ENCODE peak calls at places on chromosome 5, in four cellular contexts. C, E, Q and M are unnamed samples.

GRCh38 chr5:74415695-74416102 is 224.8 kb downstream of the ENC1 start:
- DNase-seq in C (no peak), E (no peak), Q (no peak), M (no peak)

GRCh38 chr5:77560677-77561263 is 68.7 kb upstream of the WDR41 start:
- DNase-seq in C (peak; percentile 38), E (no peak), Q (no peak), M (no peak)

GRCh38 chr5:56522972-56523371 is 289.8 kb upstream of the ANKRD55 start:
- DNase-seq in C (no peak), E (peak; percentile 49), Q (no peak), M (peak; percentile 67)

GRCh38 chr5:136043551-136043950 is 14.8 kb downstream of the TGFBI start:
- DNase-seq in C (no peak), E (peak; percentile 0), Q (no peak), M (no peak)

GRCh38 chr5:172901788-172902496 is 57.3 kb upstream of the RPL26L1 start:
- DNase-seq in C (no peak), E (no peak), Q (no peak), M (peak; percentile 43)

GRCh38 chr5:180644129-180644824 is 5.1 kb downstream of the FLT4 start:
- DNase-seq in C (no peak), E (no peak), Q (no peak), M (no peak)

GRCh38 chr5:140509898-140510297 is 37.6 kb upstream of the EIF4EBP3 start:
- DNase-seq in C (no peak), E (no peak), Q (no peak), M (no peak)

GRCh38 chr5:36301858-36302603 is at the start of gene RANBP3L:
- DNase-seq in C (no peak), E (no peak), Q (no peak), M (peak; percentile 46)

GRCh38 chr5:139903450-139903804 is 107.8 kb downstream of the PSD2 start:
- DNase-seq in C (no peak), E (no peak), Q (no peak), M (no peak)

GRCh38 chr5:1515921-1516571 is 7.7 kb downstream of the LPCAT1 start:
- DNase-seq in C (peak; percentile 92), E (no peak), Q (peak; percentile 61), M (peak; percentile 1)

GRCh38 chr5:82793808-82794419 is 283.3 kb downstream of the TMEM167A start:
- DNase-seq in C (peak; percentile 26), E (no peak), Q (peak; percentile 84), M (peak; percentile 12)

GRCh38 chr5:38468978-38469706 is 87.3 kb downstream of the LIFR start:
- DNase-seq in C (no peak), E (peak; percentile 80), Q (no peak), M (no peak)

GRCh38 chr5:124738751-124739559 is 7.5 kb downstream of the ZNF608 start:
- DNase-seq in C (no peak), E (no peak), Q (no peak), M (no peak)

GRCh38 chr5:137309290-137309689 is 189.8 kb downstream of the SPOCK1 start:
- DNase-seq in C (no peak), E (no peak), Q (no peak), M (no peak)

GRCh38 chr5:53031695-53032096 is 42.5 kb downstream of the ITGA2 start:
- DNase-seq in C (peak; percentile 27), E (no peak), Q (no peak), M (no peak)

GRCh38 chr5:89260254-89260653 is 377.3 kb upstream of the MEF2C start:
- DNase-seq in C (no peak), E (no peak), Q (no peak), M (no peak)

GRCh38 chr5:127351418-127351817 is 60.8 kb downstream of the MEGF10 start:
- DNase-seq in C (no peak), E (no peak), Q (no peak), M (no peak)

GRCh38 chr5:125559296-125559695 is 812.9 kb upstream of the ZNF608 start:
- DNase-seq in C (peak; percentile 2), E (no peak), Q (no peak), M (no peak)

GRCh38 chr5:52999357-52999949 is 10.3 kb downstream of the ITGA2 start:
- DNase-seq in C (no peak), E (no peak), Q (no peak), M (no peak)

GRCh38 chr5:8417316-8418048 is 548.5 kb downstream of the MTRR start:
- DNase-seq in C (no peak), E (no peak), Q (no peak), M (no peak)

GRCh38 chr5:115284021-115284420 is 12.4 kb downstream of the CCDC112 start:
- DNase-seq in C (no peak), E (no peak), Q (no peak), M (no peak)

GRCh38 chr5:64619609-64620008 is 70.7 kb upstream of the SHISAL2B start:
- DNase-seq in C (no peak), E (no peak), Q (no peak), M (no peak)

GRCh38 chr5:1293416-1293996 is 1.4 kb downstream of the TERT start:
- DNase-seq in C (no peak), E (no peak), Q (peak; percentile 49), M (no peak)

GRCh38 chr5:2756211-2756746 is 4.8 kb upstream of the IRX2 start:
- DNase-seq in C (no peak), E (no peak), Q (peak; percentile 87), M (no peak)

GRCh38 chr5:144361406-144361805 is 190.7 kb downstream of the KCTD16 start:
- DNase-seq in C (no peak), E (no peak), Q (no peak), M (no peak)

GRCh38 chr5:55903121-55903701 is 52.1 kb downstream of the IL31RA start:
- DNase-seq in C (no peak), E (no peak), Q (no peak), M (no peak)

GRCh38 chr5:52811067-52811749 is 23.5 kb downstream of the ITGA1 start:
- DNase-seq in C (no peak), E (no peak), Q (no peak), M (no peak)

GRCh38 chr5:157528036-157528632 is 47.4 kb downstream of the ADAM19 start:
- DNase-seq in C (no peak), E (no peak), Q (no peak), M (no peak)

GRCh38 chr5:175141421-175141820 is 302.6 kb downstream of the DRD1 start:
- DNase-seq in C (no peak), E (no peak), Q (no peak), M (no peak)

GRCh38 chr5:72612810-72613209 is 105.6 kb upstream of the ZNF366 start:
- DNase-seq in C (no peak), E (no peak), Q (no peak), M (no peak)

GRCh38 chr5:118888556-118888955 is 99.8 kb downstream of the DTWD2 start:
- DNase-seq in C (no peak), E (no peak), Q (no peak), M (no peak)

GRCh38 chr5:67012241-67012640 is 184.4 kb downstream of the CD180 start:
- DNase-seq in C (no peak), E (no peak), Q (no peak), M (no peak)

GRCh38 chr5:110053824-110054223 is 364.1 kb downstream of the MAN2A1 start:
- DNase-seq in C (no peak), E (no peak), Q (no peak), M (no peak)

GRCh38 chr5:151029179-151029855 is 8.9 kb downstream of the GPX3 start:
- DNase-seq in C (no peak), E (no peak), Q (no peak), M (no peak)
- TF ChIP-seq POLR2A in C (no peak), E (no peak), Q (no peak), M (no peak)

GRCh38 chr5:80251636-80252035 is 4.2 kb downstream of the SERINC5 start:
- DNase-seq in C (no peak), E (no peak), Q (no peak), M (no peak)
- H3K4me1 ChIP-seq in C (peaks cover 36% of the 10 kb centered on the region), E (peaks cover 18% of the 10 kb centered on the region), Q (peaks cover 25% of the 10 kb centered on the region), M (peaks cover 28% of the 10 kb centered on the region)

GRCh38 chr5:132495672-132496630 is 5.4 kb upstream of the IRF1 start:
- DNase-seq in C (peak; percentile 87), E (peak; percentile 94), Q (peak; percentile 88), M (peak; percentile 98)
- H3K4me3 ChIP-seq in C (peak overlapping the region; percentile 85), E (peak overlapping the region; percentile 70), Q (peak overlapping the region; percentile 88), M (peak overlapping the region; percentile 82)

GRCh38 chr5:179621551-179621971 is 1.9 kb downstream of the HNRNPH1 start:
- DNase-seq in C (no peak), E (peak; percentile 25), Q (no peak), M (no peak)
- TF ChIP-seq POLR2A in C (no peak), E (no peak), Q (peak; percentile 57), M (no peak)

DNA sequence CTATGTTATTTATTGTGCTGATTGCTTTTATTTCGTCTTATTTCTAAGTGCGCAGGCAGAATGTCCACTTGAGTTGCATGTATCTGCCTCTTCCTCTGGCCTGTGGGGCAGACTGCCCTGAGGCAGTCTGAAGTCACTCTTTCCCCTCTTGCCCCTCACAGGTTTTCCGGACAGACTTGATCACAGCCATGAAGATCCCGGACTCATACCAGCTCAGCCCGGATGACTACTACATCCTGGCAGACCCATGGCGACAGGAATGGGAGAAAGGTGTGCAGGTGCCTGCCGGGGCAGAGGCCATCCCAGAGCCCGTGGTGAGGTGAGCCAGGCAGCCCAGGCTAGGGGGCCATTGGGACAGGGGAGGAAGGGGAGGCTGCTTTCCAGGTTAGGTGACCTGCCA is 26.4 kb downstream of the JADE2 start:
- DNase-seq in C (no peak), E (no peak), Q (no peak), M (no peak)
- H3K4me1 ChIP-seq in C (peaks cover 31% of the 10 kb centered on the region), E (peaks cover 44% of the 10 kb centered on the region), Q (peaks cover 15% of the 10 kb centered on the region), M (peaks cover 93% of the 10 kb centered on the region)

GRCh38 chr5:68268363-68269130 is 53.0 kb downstream of the PIK3R1 start:
- DNase-seq in C (no peak), E (no peak), Q (no peak), M (no peak)
- H3K4me3 ChIP-seq in C (no peak overlapping the region), E (no peak overlapping the region), Q (no peak overlapping the region), M (no peak overlapping the region)

GRCh38 chr5:33206962-33207506 is 233.7 kb upstream of the TARS1 start:
- DNase-seq in C (no peak), E (no peak), Q (no peak), M (no peak)

GRCh38 chr5:33212439-33212838 is 228.3 kb upstream of the TARS1 start:
- DNase-seq in C (no peak), E (no peak), Q (no peak), M (no peak)

GRCh38 chr5:33205727-33206410 is 234.9 kb upstream of the TARS1 start:
- DNase-seq in C (no peak), E (no peak), Q (no peak), M (peak; percentile 40)

GRCh38 chr5:33210983-33211382 is 229.8 kb upstream of the TARS1 start:
- DNase-seq in C (no peak), E (no peak), Q (no peak), M (no peak)

DNA sequence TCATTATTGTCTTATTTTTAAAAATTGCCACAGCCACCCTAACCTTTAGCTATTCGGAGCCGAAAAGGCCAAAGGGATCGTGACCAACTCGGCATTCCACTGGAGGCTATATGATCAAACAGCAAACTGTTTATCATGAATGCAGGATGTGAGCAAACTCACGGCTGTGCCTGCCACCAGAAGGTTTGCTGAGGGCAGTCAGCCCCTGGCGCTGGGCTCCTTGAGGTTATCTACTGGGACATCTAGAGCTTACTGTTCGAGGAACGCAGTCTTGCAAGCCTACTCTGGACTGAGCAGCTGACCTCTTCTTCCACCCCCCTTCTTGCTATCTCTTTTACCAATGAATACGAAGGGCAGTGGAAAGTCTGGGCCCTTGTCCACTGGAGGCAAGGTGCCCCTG is 231.5 kb upstream of the TARS1 start:
- DNase-seq in C (no peak), E (no peak), Q (no peak), M (no peak)
- TF ChIP-seq POLR2A in C (no peak), E (no peak), Q (no peak), M (no peak)